ENCODE peak calls at places on chromosomes 5 and 9, in four cellular contexts. U, S, B and D are unnamed samples.

GRCh38 chr5:157917909-157918809 is 59.2 kb upstream of the CLINT1 start:
- DNase-seq in S (no peak), U (peak), B (peak), D (peak)

GRCh38 chr5:92637247-92637646 is 943.8 kb downstream of the NR2F1-AS1 start:
- DNase-seq in S (no peak), B (no peak), U (no peak), D (no peak)

GRCh38 chr5:172417983-172418630 is 36.2 kb downstream of the SH3PXD2B start:
- DNase-seq in U (peak), S (no peak), B (no peak), D (no peak)

GRCh38 chr9:95920024-95920423 is 44.5 kb downstream of the ERCC6L2 start:
- DNase-seq in S (no peak), U (no peak), B (no peak), D (no peak)

GRCh38 chr5:84578226-84578625 is 193.5 kb upstream of the EDIL3 start:
- DNase-seq in U (no peak), B (no peak), S (no peak), D (no peak)

GRCh38 chr5:116671211-116671736 is 96.7 kb upstream of the SEMA6A start:
- DNase-seq in B (no peak), S (no peak), U (no peak), D (no peak)

GRCh38 chr9:130995399-130995941 is 13.5 kb upstream of the LAMC3 start:
- DNase-seq in S (no peak), B (no peak), U (peak), D (no peak)

GRCh38 chr9:134134949-134135342 is 936 bp upstream of the WDR5 start:
- DNase-seq in S (no peak), U (no peak), B (no peak), D (no peak)

GRCh38 chr9:7172445-7173115 is 414.8 kb downstream of the KDM4C start:
- DNase-seq in B (no peak), S (no peak), U (peak), D (no peak)

GRCh38 chr5:58913591-58913990 is 330.7 kb downstream of the RAB3C start:
- DNase-seq in S (no peak), B (no peak), U (no peak), D (no peak)

GRCh38 chr5:180085837-180086236 is 14.3 kb upstream of the RNF130 start:
- DNase-seq in B (no peak), S (no peak), U (peak), D (no peak)
- TF ChIP-seq CTCF in B (no peak), S (no peak), U (no peak), D (no peak)

GRCh38 chr5:131633830-131634229 is 1.2 kb downstream of the RAPGEF6 start:
- DNase-seq in S (no peak), B (no peak), U (no peak), D (no peak)

GRCh38 chr5:131635755-131636479 is 888 bp upstream of the RAPGEF6 start:
- DNase-seq in B (no peak), U (peak), S (no peak), D (no peak)

GRCh38 chr5:131634996-131635754 is at the start of gene RAPGEF6:
- DNase-seq in U (peak), B (peak), S (peak), D (peak)

GRCh38 chr5:131637694-131638093 is 2.7 kb upstream of the RAPGEF6 start:
- DNase-seq in U (no peak), B (no peak), S (no peak), D (no peak)

GRCh38 chr5:131634666-131634995 is 398 bp downstream of the RAPGEF6 start:
- DNase-seq in U (peak), S (no peak), B (peak), D (peak)
- TF ChIP-seq CTCF in U (peak), S (peak), B (no peak), D (no peak)

GRCh38 chr5:53963958-53964357 is 346.4 kb downstream of the ARL15 start:
- DNase-seq in U (no peak), B (no peak), S (no peak), D (no peak)

GRCh38 chr5:53956632-53957031 is 353.7 kb downstream of the ARL15 start:
- DNase-seq in S (no peak), B (no peak), U (no peak), D (no peak)

GRCh38 chr5:53965459-53965858 is 344.9 kb downstream of the ARL15 start:
- DNase-seq in S (no peak), U (peak), B (no peak), D (no peak)

DNA sequence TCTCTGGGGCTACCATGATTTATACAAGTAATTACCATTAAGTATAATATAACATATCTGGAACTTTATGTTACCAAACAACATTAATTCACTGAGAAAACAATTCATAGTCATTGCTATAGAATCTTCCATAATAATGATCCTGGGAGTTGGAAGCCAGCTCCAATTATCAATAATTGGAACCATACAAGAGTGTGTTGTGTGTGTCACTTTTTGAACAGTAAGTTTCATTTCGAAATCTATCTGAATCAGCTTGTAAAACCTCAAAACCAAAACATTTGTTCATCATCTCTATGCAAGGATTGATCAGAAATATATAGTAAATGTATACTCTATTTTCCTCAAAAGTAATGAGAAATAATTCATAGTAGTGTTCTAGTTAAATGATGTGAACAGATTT is 348.1 kb downstream of the ARL15 start:
- DNase-seq in U (no peak), B (no peak), S (no peak), D (no peak)
- TF ChIP-seq CTCF in U (no peak), B (no peak), S (no peak), D (no peak)

DNA sequence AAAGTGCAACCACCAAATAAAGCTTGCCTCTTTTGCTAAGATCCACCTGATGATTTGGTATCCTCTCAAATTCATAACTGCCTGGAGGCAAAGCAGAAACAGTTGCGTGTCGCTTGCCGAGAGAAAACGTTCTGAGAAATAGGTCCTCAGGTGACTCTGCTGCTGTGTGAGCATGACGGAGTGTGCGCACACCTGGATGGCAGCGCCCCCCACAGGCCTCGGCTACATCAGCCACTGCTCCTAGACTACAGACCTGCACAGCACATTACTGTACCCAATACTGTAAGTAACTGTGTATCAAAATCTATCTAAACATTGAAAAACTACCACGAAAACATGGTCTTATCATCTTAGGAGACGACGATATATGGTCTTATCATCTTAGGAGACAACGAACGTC is 87.4 kb downstream of the CAMSAP1 start:
- DNase-seq in S (peak), U (no peak), B (no peak), D (no peak)
- TF ChIP-seq CTCF in S (peak), U (no peak), B (no peak), D (no peak)

DNA sequence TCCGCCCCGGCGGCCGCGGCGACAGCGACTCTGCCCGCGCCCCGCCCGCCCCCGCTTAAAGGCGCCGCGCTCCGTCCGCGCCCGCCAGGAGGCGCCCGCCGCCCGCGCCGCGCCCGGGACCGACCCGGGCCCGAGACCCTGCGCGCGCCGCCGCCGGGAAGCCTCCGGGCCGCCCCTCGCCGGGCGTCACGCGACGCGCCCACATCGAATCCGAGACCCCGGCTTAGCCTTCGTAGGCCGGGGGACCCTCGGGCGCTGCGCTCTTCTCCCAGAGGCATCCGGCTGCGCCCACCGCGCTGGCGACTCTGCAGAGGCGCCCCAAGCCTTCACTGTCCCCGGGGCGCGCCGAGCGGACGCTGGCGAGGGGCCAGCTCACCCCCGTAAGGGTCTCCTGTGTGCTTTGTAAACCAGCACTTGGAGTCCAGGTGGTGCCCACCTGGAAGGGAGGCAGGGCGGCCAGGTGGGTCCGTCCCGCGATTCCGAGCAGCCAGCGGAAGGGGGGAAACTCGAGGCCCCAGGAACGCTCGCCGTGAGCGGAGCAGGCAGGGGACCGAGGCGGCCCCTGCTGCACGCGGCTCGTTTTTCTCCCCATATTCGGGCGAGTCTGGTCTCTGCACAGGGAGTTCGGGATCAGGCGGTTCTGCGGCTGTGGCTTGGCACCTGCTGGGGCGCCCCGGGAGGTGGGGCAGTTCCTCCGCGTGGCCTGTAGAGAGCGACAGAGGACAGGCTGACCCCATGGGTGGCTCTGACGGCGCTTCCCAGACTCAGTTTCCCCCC is 432 bp upstream of the ABCA2 start:
- DNase-seq in B (peak), S (no peak), U (peak), D (peak)
- TF ChIP-seq CTCF in B (no peak), S (no peak), U (peak), D (no peak)

DNA sequence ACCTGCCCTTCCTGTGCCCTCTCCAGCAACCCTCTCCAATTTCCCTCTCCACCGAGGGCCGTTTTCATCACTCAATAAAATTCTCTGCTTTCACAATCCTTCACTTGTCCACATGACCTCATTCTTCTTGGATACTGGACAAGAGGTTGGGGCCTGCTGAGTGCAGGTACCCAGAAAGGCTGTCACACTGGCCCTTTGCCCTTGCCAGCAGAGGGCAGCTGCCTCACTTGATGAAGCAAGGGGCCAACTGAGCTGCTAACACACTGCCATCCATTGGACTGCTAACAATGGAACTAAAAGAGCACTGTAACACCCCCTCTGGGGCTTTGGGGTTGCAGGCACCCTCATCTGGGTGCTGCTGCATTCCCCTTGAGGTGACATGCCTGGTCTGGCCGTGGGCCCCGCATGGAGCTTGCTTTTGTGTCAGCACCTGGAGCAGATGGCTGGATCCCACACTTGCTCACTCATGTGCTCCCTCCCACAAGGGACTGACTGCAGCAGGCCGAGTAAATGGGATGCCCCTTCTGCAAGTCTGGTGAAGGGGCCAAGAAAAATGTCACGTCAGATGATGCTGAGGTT is 308.1 kb upstream of the ADCY2 start:
- DNase-seq in S (no peak), B (no peak), U (no peak), D (no peak)
- TF ChIP-seq CTCF in S (no peak), B (no peak), U (no peak), D (no peak)

DNA sequence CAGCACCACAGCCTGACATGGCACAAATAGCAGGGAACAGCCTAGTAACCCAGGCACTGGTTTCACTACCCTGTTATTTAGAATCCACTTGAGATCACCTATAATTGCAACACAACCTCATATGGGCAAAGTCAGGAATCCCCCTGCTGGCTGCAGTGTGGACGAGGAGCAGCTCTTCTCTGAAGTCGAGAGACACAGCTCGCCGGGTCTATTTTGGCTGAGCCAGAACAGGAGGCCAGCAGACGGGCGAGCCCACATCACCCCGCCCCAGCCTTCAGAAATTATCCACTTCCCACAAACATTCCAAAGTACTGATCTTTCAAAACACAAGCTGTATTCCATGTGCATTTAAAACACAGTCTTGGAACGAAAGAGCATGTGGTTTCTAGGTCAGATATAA is 179.0 kb downstream of the ROR2 start:
- DNase-seq in B (no peak), S (no peak), U (peak), D (no peak)
- TF ChIP-seq CTCF in B (no peak), S (peak), U (peak), D (peak)

DNA sequence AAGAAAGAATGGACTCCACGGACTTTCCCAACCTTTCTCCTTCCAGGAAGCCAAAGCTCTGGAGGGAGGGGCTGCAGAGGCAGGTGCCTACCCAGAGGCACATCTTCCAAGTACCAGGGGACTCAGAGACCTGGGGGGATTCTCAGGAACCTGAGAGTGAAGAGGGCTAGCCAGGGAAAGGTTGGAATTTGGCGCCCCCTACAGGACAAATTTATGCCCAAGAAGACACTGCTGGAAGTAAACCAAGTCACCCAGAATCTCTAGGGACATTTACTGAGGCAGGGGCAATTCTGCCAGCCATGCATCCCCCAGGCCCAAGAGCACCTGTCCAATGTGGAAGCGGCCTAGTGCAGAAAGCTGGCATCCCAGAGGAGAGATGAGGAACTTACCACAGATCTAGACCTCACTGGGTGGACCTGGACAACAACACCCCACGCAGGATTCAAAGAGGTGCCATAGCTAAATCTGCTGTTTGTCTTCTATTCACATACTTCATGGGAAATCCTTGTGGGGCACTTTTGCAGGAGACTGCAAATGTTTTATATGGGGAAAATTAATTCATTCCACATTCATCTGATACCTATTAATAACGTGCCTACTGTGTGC is 25.9 kb upstream of the IDNK start:
- DNase-seq in U (peak), B (peak), S (no peak), D (peak)
- TF ChIP-seq CTCF in U (peak), B (peak), S (peak), D (peak)

GRCh38 chr5:177601577-177602457 is 1.9 kb downstream of the B4GALT7 start:
- DNase-seq in B (peak), U (no peak), S (no peak), D (no peak)
- TF ChIP-seq CTCF in B (no peak), U (no peak), S (peak), D (no peak)